ENCODE peak calls at places on chromosome 22, in seven cellular contexts. B is NCI-H1417 treated with DMSO at 0.1 percent for 48 hours, T is amniotic stem cell, Z is transverse colon, S is A172, U is A549, D is fibroblast of pulmonary artery. Q is an unnamed sample.

GRCh38 chr22:49307870-49308269 is 519.8 kb downstream of the BRD1 start:
- DNase-seq in T (no peak), Z (peak; percentile 3), U (no peak), B (no peak), D (no peak), S (no peak), Q (no peak)

GRCh38 chr22:45446216-45446615 is 32.7 kb downstream of the RIBC2 start:
- DNase-seq in U (no peak), S (no peak), B (no peak), Z (no peak), T (no peak), D (no peak), Q (no peak)

GRCh38 chr22:42544686-42545085 is 9.1 kb upstream of the SERHL2 start:
- DNase-seq in D (peak; percentile 91), B (no peak), Z (no peak), S (no peak), T (no peak), U (no peak), Q (no peak)

GRCh38 chr22:46171940-46172339 is 21.6 kb downstream of the PPARA start:
- DNase-seq in D (peak; percentile 62), Z (peak; percentile 78), S (peak; percentile 76), U (no peak), B (no peak), T (peak; percentile 27), Q (peak; percentile 86)

GRCh38 chr22:16975155-16975885 is 32.7 kb downstream of the GAB4 start:
- DNase-seq in B (no peak), S (no peak), Z (no peak), U (no peak), T (no peak), D (no peak), Q (no peak)

GRCh38 chr22:25754527-25755202 is 12.7 kb downstream of the MYO18B start:
- DNase-seq in B (no peak), S (peak; percentile 91), D (peak; percentile 87), T (no peak), U (no peak), Z (peak; percentile 38), Q (no peak)

GRCh38 chr22:38315801-38316339 is 1.4 kb downstream of the CSNK1E start:
- DNase-seq in U (no peak), S (no peak), B (no peak), Z (no peak), T (no peak), D (no peak), Q (no peak)

GRCh38 chr22:25763239-25763777 is 21.3 kb downstream of the MYO18B start:
- DNase-seq in B (no peak), Z (no peak), D (no peak), U (no peak), S (peak; percentile 55), T (no peak), Q (no peak)

GRCh38 chr22:20741634-20742581 is 32.0 kb upstream of the SERPIND1 start:
- DNase-seq in U (peak; percentile 32), Z (peak; percentile 22), D (peak; percentile 30), T (no peak), S (peak; percentile 8), B (no peak), Q (peak; percentile 65)

GRCh38 chr22:27135582-27135981 is 478.2 kb downstream of the MIAT start:
- DNase-seq in U (peak; percentile 47), S (peak; percentile 90), B (no peak), Z (no peak), D (peak; percentile 75), T (no peak), Q (no peak)

GRCh38 chr22:46093796-46094195 is 56.5 kb upstream of the PPARA start:
- DNase-seq in D (no peak), T (no peak), U (no peak), S (no peak), B (no peak), Z (no peak), Q (no peak)

GRCh38 chr22:48228468-48228867 is 1466.0 kb downstream of the TBC1D22A start:
- DNase-seq in S (no peak), Z (no peak), B (no peak), D (no peak), U (no peak), T (no peak), Q (no peak)

GRCh38 chr22:27397948-27398330 is 403.6 kb downstream of the MN1 start:
- DNase-seq in D (peak; percentile 86), Z (peak; percentile 26), U (no peak), T (no peak), S (no peak), B (no peak), Q (no peak)

GRCh38 chr22:46251266-46251665 is 1.2 kb upstream of the CDPF1 start:
- DNase-seq in D (no peak), U (no peak), B (no peak), S (no peak), Z (no peak), T (no peak), Q (no peak)

GRCh38 chr22:27906241-27906640 is 12.8 kb downstream of the PITPNB start:
- DNase-seq in T (no peak), S (no peak), Z (no peak), D (no peak), U (no peak), B (no peak), Q (no peak)

GRCh38 chr22:37365950-37366349 is 61.3 kb downstream of the ELFN2 start:
- DNase-seq in T (no peak), D (no peak), Z (no peak), U (no peak), B (no peak), S (no peak), Q (peak; percentile 0)

GRCh38 chr22:23539135-23539838 is 40.8 kb downstream of the IGLL1 start:
- DNase-seq in D (peak; percentile 87), B (no peak), T (peak; percentile 52), S (peak; percentile 49), U (peak; percentile 36), Z (peak; percentile 87), Q (peak; percentile 77)

GRCh38 chr22:28741758-28742561 is at the start of the genes CHEK2 and HSCB:
- DNase-seq in T (peak; percentile 98), D (peak; percentile 99), S (peak; percentile 96), B (peak; percentile 87), Z (peak; percentile 98), U (peak; percentile 89), Q (peak; percentile 96)

GRCh38 chr22:49765091-49765771 is 62.4 kb downstream of the BRD1 start:
- DNase-seq in T (no peak), B (no peak), Z (peak; percentile 6), S (no peak), U (no peak), D (no peak), Q (no peak)

GRCh38 chr22:37229012-37229804 is 14.9 kb downstream of the RAC2 start:
- DNase-seq in U (peak; percentile 47), Z (no peak), B (no peak), S (peak; percentile 78), D (peak; percentile 90), T (no peak), Q (peak; percentile 73)

GRCh38 chr22:44926491-44927415 is 83.1 kb downstream of the PHF21B start:
- DNase-seq in Z (no peak), S (no peak), T (no peak), D (no peak), U (no peak), B (no peak), Q (no peak)

GRCh38 chr22:40345271-40345670 is 1.0 kb upstream of the ADSL start:
- DNase-seq in Z (peak; percentile 50), D (peak; percentile 14), U (no peak), B (no peak), T (no peak), S (peak; percentile 46), Q (peak; percentile 54)

GRCh38 chr22:24525416-24526037 is 29.4 kb downstream of the GUCD1 start:
- DNase-seq in Z (peak; percentile 82), D (peak; percentile 70), T (no peak), B (no peak), U (peak; percentile 67), S (peak; percentile 45), Q (peak; percentile 62)

GRCh38 chr22:29917052-29917902 is 34.3 kb downstream of the MTMR3 start:
- DNase-seq in U (no peak), Z (no peak), B (no peak), T (no peak), D (peak; percentile 58), S (no peak), Q (no peak)

GRCh38 chr22:46150615-46151423 is 493 bp downstream of the PPARA start:
- DNase-seq in D (no peak), U (peak; percentile 31), S (no peak), Z (peak; percentile 63), T (no peak), B (no peak), Q (no peak)